ENCODE peak calls at places on chromosomes 11 and 22, in seven cellular contexts. M is CD4-positive, CD25-positive, alpha-beta regulatory T cell; K is fibroblast of mammary gland; C is right cardiac atrium; H is uterus; D is AG09309; I is kidney epithelial cell. N is an unnamed sample.

GRCh38 chr11:69569306-69570200 is 71.4 kb upstream of the CCND1 start:
- DNase-seq in M (no peak), K (no peak), C (no peak), H (no peak), D (no peak), I (no peak), N (no peak)

GRCh38 chr11:69948256-69949141 is 129.3 kb upstream of the FGF3 start:
- DNase-seq in M (no peak), K (no peak), C (no peak), H (no peak), D (no peak), I (peak; percentile 37), N (no peak)

GRCh38 chr11:9273430-9274336 is 8.5 kb upstream of the DENND5A start:
- DNase-seq in M (no peak), K (peak; percentile 78), C (no peak), H (no peak), D (peak; percentile 33), I (no peak), N (no peak)

GRCh38 chr22:49879871-49880270 is 26.2 kb downstream of the ZBED4 start:
- DNase-seq in M (no peak), K (no peak), C (no peak), H (no peak), D (no peak), I (no peak), N (no peak)

GRCh38 chr11:94934836-94935235 is 38.5 kb downstream of the CWC15 start:
- DNase-seq in M (peak; percentile 63), K (peak; percentile 19), C (no peak), H (no peak), D (no peak), I (no peak), N (no peak)

GRCh38 chr11:12623869-12624268 is 50.4 kb upstream of the TEAD1 start:
- DNase-seq in M (no peak), K (no peak), C (no peak), H (no peak), D (no peak), I (no peak), N (no peak)

GRCh38 chr11:128040603-128041002 is 546.8 kb downstream of the ETS1 start:
- DNase-seq in M (peak; percentile 9), K (peak; percentile 48), C (no peak), H (no peak), D (no peak), I (no peak), N (no peak)

GRCh38 chr11:22193348-22194051 is 615 bp downstream of the ANO5 start:
- DNase-seq in M (no peak), K (no peak), C (peak; percentile 66), H (no peak), D (no peak), I (no peak), N (no peak)

GRCh38 chr22:34886391-34886790 is 179.6 kb upstream of the ISX start:
- DNase-seq in M (no peak), K (no peak), C (no peak), H (no peak), D (no peak), I (no peak), N (no peak)

GRCh38 chr11:85724750-85725465 is 38.9 kb upstream of the CCDC89 start:
- DNase-seq in M (no peak), K (no peak), C (no peak), H (no peak), D (no peak), I (no peak), N (no peak)

GRCh38 chr22:41030891-41031290 is 61.5 kb upstream of the EP300 start:
- DNase-seq in M (no peak), K (peak; percentile 75), C (no peak), H (no peak), D (peak; percentile 61), I (no peak), N (no peak)

GRCh38 chr11:37724305-37724704 is 1126.3 kb upstream of the RAG2 start:
- DNase-seq in M (no peak), K (no peak), C (no peak), H (no peak), D (no peak), I (no peak), N (no peak)

GRCh38 chr11:79265756-79266322 is 175.0 kb downstream of the TENM4 start:
- DNase-seq in M (no peak), K (peak; percentile 76), C (no peak), H (no peak), D (peak; percentile 8), I (no peak), N (no peak)

GRCh38 chr22:50185384-50186087 is at the start of gene TRABD:
- DNase-seq in M (peak; percentile 91), K (peak; percentile 78), C (peak; percentile 96), H (peak; percentile 84), D (peak; percentile 38), I (no peak), N (peak; percentile 90)

GRCh38 chr11:118126082-118126838 is 26.4 kb downstream of the SCN4B start:
- DNase-seq in M (no peak), K (no peak), C (no peak), H (no peak), D (no peak), I (no peak), N (no peak)

GRCh38 chr11:125272092-125272491 is 107.5 kb downstream of the PKNOX2 start:
- DNase-seq in M (no peak), K (peak; percentile 13), C (no peak), H (no peak), D (no peak), I (peak; percentile 32), N (no peak)

GRCh38 chr11:113627297-113627696 is 78.8 kb downstream of the TMPRSS5 start:
- DNase-seq in M (no peak), K (no peak), C (no peak), H (no peak), D (no peak), I (no peak), N (no peak)

GRCh38 chr11:31958086-31958735 is 132.7 kb upstream of the RCN1 start:
- DNase-seq in M (peak; percentile 55), K (peak; percentile 56), C (peak; percentile 92), H (no peak), D (no peak), I (no peak), N (peak; percentile 37)

GRCh38 chr11:109306322-109306721 is 115.7 kb upstream of the C11orf87 start:
- DNase-seq in M (no peak), K (peak; percentile 7), C (no peak), H (no peak), D (peak; percentile 46), I (no peak), N (no peak)

GRCh38 chr11:2988996-2989395 is 3.1 kb downstream of the NAP1L4 start:
- DNase-seq in M (peak; percentile 53), K (no peak), C (no peak), H (no peak), D (no peak), I (no peak), N (no peak)

GRCh38 chr11:122155001-122155400 is 39.0 kb upstream of the BLID start:
- DNase-seq in M (no peak), K (no peak), C (no peak), H (no peak), D (no peak), I (no peak), N (no peak)

GRCh38 chr11:12862761-12863469 is 146.2 kb upstream of the RASSF10 start:
- DNase-seq in M (no peak), K (peak; percentile 82), C (peak; percentile 83), H (peak; percentile 59), D (peak; percentile 60), I (peak; percentile 61), N (no peak)

GRCh38 chr11:67117176-67117575 is 1.9 kb upstream of the KDM2A start:
- DNase-seq in M (no peak), K (no peak), C (no peak), H (no peak), D (no peak), I (no peak), N (no peak)
- H3K4me3 ChIP-seq in M (no peak overlapping the region), K (no peak overlapping the region), C (no peak overlapping the region), H (no peak overlapping the region), D (no peak overlapping the region), I (no peak overlapping the region), N (no peak overlapping the region)

GRCh38 chr11:72844356-72844755 is 30.1 kb downstream of the ATG16L2 start:
- DNase-seq in M (no peak), K (peak; percentile 33), C (no peak), H (no peak), D (peak; percentile 82), I (no peak), N (no peak)

GRCh38 chr11:72851726-72852125 is 37.5 kb downstream of the ATG16L2 start:
- DNase-seq in M (no peak), K (no peak), C (no peak), H (no peak), D (no peak), I (no peak), N (no peak)

GRCh38 chr11:72850832-72851231 is 36.6 kb downstream of the ATG16L2 start:
- DNase-seq in M (no peak), K (no peak), C (no peak), H (no peak), D (no peak), I (no peak), N (no peak)

GRCh38 chr11:72848846-72849466 is 34.7 kb downstream of the ATG16L2 start:
- DNase-seq in M (peak; percentile 63), K (peak; percentile 57), C (no peak), H (peak; percentile 44), D (no peak), I (no peak), N (peak; percentile 47)
- H3K4me3 ChIP-seq in M (no peak overlapping the region), K (no peak overlapping the region), C (no peak overlapping the region), H (no peak overlapping the region), D (no peak overlapping the region), I (no peak overlapping the region), N (no peak overlapping the region)

GRCh38 chr11:8066036-8066910 is 14.7 kb upstream of the TUB start:
- DNase-seq in M (no peak), K (peak; percentile 21), C (no peak), H (peak; percentile 19), D (no peak), I (no peak), N (no peak)
- H3K4me3 ChIP-seq in M (no peak overlapping the region), K (no peak overlapping the region), C (no peak overlapping the region), H (no peak overlapping the region), D (no peak overlapping the region), I (no peak overlapping the region), N (no peak overlapping the region)

GRCh38 chr11:76448506-76448905 is 3.7 kb downstream of the EMSY start:
- DNase-seq in M (no peak), K (no peak), C (no peak), H (no peak), D (no peak), I (no peak), N (no peak)

GRCh38 chr11:76455931-76456330 is 11.1 kb downstream of the EMSY start:
- DNase-seq in M (no peak), K (no peak), C (no peak), H (no peak), D (no peak), I (no peak), N (no peak)

GRCh38 chr11:76456571-76456970 is 11.8 kb downstream of the EMSY start:
- DNase-seq in M (no peak), K (no peak), C (no peak), H (no peak), D (no peak), I (no peak), N (no peak)

GRCh38 chr11:76455331-76455730 is 10.5 kb downstream of the EMSY start:
- DNase-seq in M (no peak), K (no peak), C (no peak), H (no peak), D (no peak), I (no peak), N (no peak)

GRCh38 chr11:76453248-76453647 is 8.4 kb downstream of the EMSY start:
- DNase-seq in M (no peak), K (no peak), C (no peak), H (no peak), D (no peak), I (no peak), N (no peak)
- H3K4me3 ChIP-seq in M (no peak overlapping the region), K (no peak overlapping the region), C (no peak overlapping the region), H (no peak overlapping the region), D (no peak overlapping the region), I (no peak overlapping the region), N (no peak overlapping the region)

GRCh38 chr22:17199131-17199731 is 20.0 kb downstream of the ADA2 start:
- DNase-seq in M (no peak), K (peak; percentile 87), C (peak; percentile 76), H (peak; percentile 36), D (no peak), I (peak; percentile 1), N (no peak)
- H3K4me3 ChIP-seq in M (no peak overlapping the region), K (peak overlapping the region; percentile 50), C (peak overlapping the region; percentile 48), H (peak overlapping the region; percentile 11), D (peak overlapping the region; percentile 19), I (peak overlapping the region; percentile 35), N (no peak overlapping the region)